ENCODE peak calls at places on chromosomes 4 and X, in eight cellular contexts. N is neural progenitor cell, C is right cardiac atrium, M is sigmoid colon, Y is IMR-90, G is lower lobe of right lung, H is transverse colon, P is colonic mucosa. E is an unnamed sample.

GRCh38 chr4:118849867-118850812 is 14.2 kb upstream of the SEC24D start:
- DNase-seq in N (no peak), C (no peak), M (no peak), Y (peak; percentile 14), G (no peak), H (peak; percentile 11), P (peak; percentile 40), E (no peak)

GRCh38 chr4:166174717-166175510 is 301.9 kb downstream of the TLL1 start:
- DNase-seq in N (no peak), C (no peak), M (no peak), Y (no peak), G (no peak), H (no peak), P (no peak), E (no peak)

GRCh38 chrX:38806054-38806389 is 4.8 kb downstream of the MID1IP1 start:
- DNase-seq in N (no peak), C (no peak), M (no peak), Y (no peak), G (no peak), H (no peak), P (no peak), E (no peak)

GRCh38 chr4:89765966-89766365 is 71.0 kb downstream of the SNCA start:
- DNase-seq in N (no peak), C (no peak), M (no peak), Y (peak; percentile 63), G (no peak), H (no peak), P (no peak), E (no peak)

GRCh38 chrX:84907324-84907946 is 96.2 kb upstream of the APOOL start:
- DNase-seq in N (peak; percentile 10), C (no peak), M (no peak), Y (peak; percentile 5), G (no peak), H (no peak), P (no peak), E (no peak)

GRCh38 chr4:161815841-161816240 is 348.0 kb downstream of the FSTL5 start:
- DNase-seq in N (no peak), C (no peak), M (no peak), Y (no peak), G (no peak), H (no peak), P (no peak), E (no peak)

GRCh38 chr4:128924951-128925350 is 115.5 kb downstream of the JADE1 start:
- DNase-seq in N (no peak), C (no peak), M (no peak), Y (peak; percentile 31), G (no peak), H (no peak), P (no peak), E (no peak)

GRCh38 chr4:68259191-68259590 is 13.7 kb upstream of the TMPRSS11B start:
- DNase-seq in N (no peak), C (no peak), M (no peak), Y (no peak), G (no peak), H (no peak), P (no peak), E (no peak)

GRCh38 chrX:10245901-10246696 is 89.3 kb downstream of the CLCN4 start:
- DNase-seq in N (no peak), C (no peak), M (no peak), Y (no peak), G (no peak), H (no peak), P (no peak), E (no peak)

GRCh38 chr4:109046549-109047171 is 255.8 kb downstream of the COL25A1 start:
- DNase-seq in N (no peak), C (no peak), M (no peak), Y (peak; percentile 84), G (no peak), H (no peak), P (no peak), E (no peak)

GRCh38 chrX:12955882-12956703 is 18.8 kb upstream of the TMSB4X start:
- DNase-seq in N (no peak), C (peak; percentile 84), M (no peak), Y (peak; percentile 84), G (peak; percentile 79), H (peak; percentile 69), P (peak; percentile 68), E (peak; percentile 82)
- H3K4me1 ChIP-seq in N (no peaks in the 10 kb centered on the region), C (no peaks in the 10 kb centered on the region), M (no peaks in the 10 kb centered on the region), Y (peaks cover 9% of the 10 kb centered on the region), G (peaks cover 17% of the 10 kb centered on the region), H (peaks cover 6% of the 10 kb centered on the region), P (no peaks in the 10 kb centered on the region), E (peaks cover 16% of the 10 kb centered on the region)

GRCh38 chr4:98658287-98659105 is at the start of gene TSPAN5:
- DNase-seq in N (peak; percentile 95), C (peak; percentile 90), M (peak; percentile 84), Y (peak; percentile 67), G (peak; percentile 82), H (peak; percentile 82), P (peak; percentile 80), E (peak; percentile 89)

GRCh38 chr4:98659106-98659592 is 738 bp upstream of the TSPAN5 start:
- DNase-seq in N (peak; percentile 43), C (no peak), M (no peak), Y (peak; percentile 57), G (no peak), H (no peak), P (peak; percentile 32), E (no peak)

GRCh38 chr4:98656443-98656842 is 2.0 kb downstream of the TSPAN5 start:
- DNase-seq in N (no peak), C (no peak), M (no peak), Y (no peak), G (no peak), H (no peak), P (no peak), E (no peak)

GRCh38 chr4:98659741-98660507 is 1.5 kb upstream of the TSPAN5 start:
- DNase-seq in N (no peak), C (no peak), M (no peak), Y (peak; percentile 58), G (no peak), H (no peak), P (no peak), E (no peak)

GRCh38 chr4:98657531-98658286 is 702 bp downstream of the TSPAN5 start:
- DNase-seq in N (peak; percentile 72), C (no peak), M (no peak), Y (peak; percentile 69), G (no peak), H (peak; percentile 23), P (peak; percentile 43), E (no peak)
- H3K27ac ChIP-seq in N (peak overlapping the region; percentile 46), C (no peak overlapping the region), M (peak overlapping the region; percentile 78), Y (peak overlapping the region; percentile 36), G (peak overlapping the region; percentile 58), H (peak overlapping the region; percentile 84), P (peak overlapping the region; percentile 14), E (no peak overlapping the region)

DNA sequence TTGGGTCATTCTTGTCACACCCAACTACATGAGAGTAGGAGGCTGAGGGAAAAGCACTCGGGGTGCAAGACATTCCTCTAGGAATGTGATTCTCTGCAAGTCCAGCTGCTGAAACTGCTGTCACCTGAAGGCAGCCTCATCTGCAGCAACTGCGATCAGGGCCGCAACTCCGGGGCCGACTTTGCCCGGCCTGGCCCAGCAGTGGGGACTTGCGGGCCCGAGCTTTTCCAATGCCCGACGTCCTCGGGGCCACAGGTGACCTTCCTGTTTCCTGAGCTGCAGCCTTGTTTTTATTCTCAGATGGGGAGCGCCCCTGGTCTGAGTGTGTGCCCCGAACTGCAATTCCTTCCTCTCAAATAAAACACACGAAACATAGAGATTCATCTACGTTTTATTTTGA is 104.7 kb upstream of the NKX1-1 start:
- DNase-seq in N (no peak), C (no peak), M (no peak), Y (no peak), G (peak; percentile 32), H (no peak), P (no peak), E (peak; percentile 46)
- H3K27me3 ChIP-seq in N (peaks cover 16% of the 10 kb centered on the region), C (no peaks in the 10 kb centered on the region), M (peaks cover 80% of the 10 kb centered on the region), Y (peaks cover 55% of the 10 kb centered on the region), G (peaks cover 37% of the 10 kb centered on the region), H (peaks cover 58% of the 10 kb centered on the region), P (no peaks in the 10 kb centered on the region), E (peaks cover 30% of the 10 kb centered on the region)

GRCh38 chr4:15769202-15769601 is 8.9 kb upstream of the CD38 start:
- DNase-seq in N (no peak), C (no peak), M (no peak), Y (no peak), G (no peak), H (no peak), P (no peak), E (no peak)
- H3K4me1 ChIP-seq in N (no peaks in the 10 kb centered on the region), C (no peaks in the 10 kb centered on the region), M (no peaks in the 10 kb centered on the region), Y (no peaks in the 10 kb centered on the region), G (peaks cover 6% of the 10 kb centered on the region), H (no peaks in the 10 kb centered on the region), P (no peaks in the 10 kb centered on the region), E (no peaks in the 10 kb centered on the region)

GRCh38 chrX:54198262-54198661 is 15.2 kb upstream of the FAM120C start:
- DNase-seq in N (no peak), C (no peak), M (no peak), Y (no peak), G (no peak), H (no peak), P (no peak), E (no peak)
- H3K27ac ChIP-seq in N (no peak overlapping the region), C (no peak overlapping the region), M (no peak overlapping the region), Y (no peak overlapping the region), G (no peak overlapping the region), H (no peak overlapping the region), P (no peak overlapping the region), E (no peak overlapping the region)

GRCh38 chr4:4852591-4853362 is 6.7 kb upstream of the MSX1 start:
- DNase-seq in N (peak; percentile 81), C (no peak), M (peak; percentile 61), Y (peak; percentile 76), G (no peak), H (no peak), P (no peak), E (peak; percentile 70)
- H3K27me3 ChIP-seq in N (peaks cover 100% of the 10 kb centered on the region), C (no peaks in the 10 kb centered on the region), M (peaks cover 100% of the 10 kb centered on the region), Y (peaks cover 40% of the 10 kb centered on the region), G (peaks cover 94% of the 10 kb centered on the region), H (peaks cover 89% of the 10 kb centered on the region), P (peaks cover 67% of the 10 kb centered on the region), E (peaks cover 98% of the 10 kb centered on the region)

GRCh38 chr4:42638993-42639392 is 17.9 kb downstream of the ATP8A1 start:
- DNase-seq in N (no peak), C (no peak), M (no peak), Y (no peak), G (no peak), H (no peak), P (no peak), E (no peak)
- H3K4me1 ChIP-seq in N (peaks cover 73% of the 10 kb centered on the region), C (peaks cover 4% of the 10 kb centered on the region), M (no peaks in the 10 kb centered on the region), Y (no peaks in the 10 kb centered on the region), G (peaks cover 42% of the 10 kb centered on the region), H (peaks cover 22% of the 10 kb centered on the region), P (peaks cover 11% of the 10 kb centered on the region), E (peaks cover 28% of the 10 kb centered on the region)

DNA sequence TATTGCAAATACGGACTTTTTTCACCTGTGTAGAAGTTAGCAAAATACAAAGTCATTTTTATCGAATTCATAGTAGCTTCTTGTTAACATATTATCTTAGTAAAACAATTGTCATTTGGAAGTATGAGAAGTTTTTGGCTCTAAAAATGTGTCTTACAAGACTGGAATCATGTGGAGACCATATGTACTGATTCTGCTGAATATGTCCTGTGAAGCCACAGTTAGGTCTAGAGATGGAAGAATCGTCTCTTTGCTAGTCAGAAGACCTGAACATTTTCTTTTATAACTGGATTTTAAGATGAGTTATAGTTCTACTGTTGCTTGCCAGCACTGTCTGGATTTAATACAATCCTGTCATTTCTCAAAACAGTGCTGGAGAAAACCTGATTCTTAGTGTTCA is 29.0 kb downstream of the TMEM165 start:
- DNase-seq in N (no peak), C (no peak), M (no peak), Y (no peak), G (no peak), H (no peak), P (no peak), E (no peak)
- H3K27ac ChIP-seq in N (no peak overlapping the region), C (no peak overlapping the region), M (no peak overlapping the region), Y (no peak overlapping the region), G (no peak overlapping the region), H (no peak overlapping the region), P (no peak overlapping the region), E (no peak overlapping the region)

E was measured in upper lobe of right lung.